ENCODE peak calls at places on chromosome X, in ten cellular contexts. One of them, this sample, is unnamed.

GRCh38 chrX:108399427-108400165 is 38.6 kb downstream of the COL4A6 start:
- DNase-seq in ovary: no peak
- DNase-seq in iris pigment epithelial cell: peak
- DNase-seq in astrocyte of the spinal cord: no peak
- DNase-seq in psoas muscle: no peak
- DNase-seq in mesenteric fat pad: no peak
- DNase-seq in NCI-H524: no peak
- DNase-seq in HuH-7: no peak
- DNase-seq in stimulated activated CD4-positive, alpha-beta T cell treated with anti-CD3 and anti-CD28 coated beads, TNF-alpha, amount 100 ng/mL, for 24 hours: no peak
- DNase-seq in NCI-H1436 treated with DMSO at 0.1 percent for 48 hours: no peak
- DNase-seq in this sample: no peak

GRCh38 chrX:113759422-113759821 is 824.5 kb upstream of the HTR2C start:
- DNase-seq in ovary: no peak
- DNase-seq in iris pigment epithelial cell: no peak
- DNase-seq in astrocyte of the spinal cord: no peak
- DNase-seq in psoas muscle: no peak
- DNase-seq in mesenteric fat pad: no peak
- DNase-seq in NCI-H524: no peak
- DNase-seq in HuH-7: no peak
- DNase-seq in stimulated activated CD4-positive, alpha-beta T cell treated with anti-CD3 and anti-CD28 coated beads, TNF-alpha, amount 100 ng/mL, for 24 hours: no peak
- DNase-seq in NCI-H1436 treated with DMSO at 0.1 percent for 48 hours: no peak
- DNase-seq in this sample: no peak

GRCh38 chrX:21656587-21657317 is 1.4 kb downstream of the KLHL34 start:
- DNase-seq in ovary: no peak
- DNase-seq in iris pigment epithelial cell: no peak
- DNase-seq in astrocyte of the spinal cord: no peak
- DNase-seq in psoas muscle: no peak
- DNase-seq in mesenteric fat pad: no peak
- DNase-seq in NCI-H524: no peak
- DNase-seq in HuH-7: no peak
- DNase-seq in stimulated activated CD4-positive, alpha-beta T cell treated with anti-CD3 and anti-CD28 coated beads, TNF-alpha, amount 100 ng/mL, for 24 hours: no peak
- DNase-seq in NCI-H1436 treated with DMSO at 0.1 percent for 48 hours: no peak
- DNase-seq in this sample: no peak

GRCh38 chrX:13816899-13817298 is at the start of gene GPM6B:
- DNase-seq in ovary: no peak
- DNase-seq in iris pigment epithelial cell: no peak
- DNase-seq in astrocyte of the spinal cord: no peak
- DNase-seq in psoas muscle: no peak
- DNase-seq in mesenteric fat pad: no peak
- DNase-seq in NCI-H524: peak
- DNase-seq in HuH-7: no peak
- DNase-seq in stimulated activated CD4-positive, alpha-beta T cell treated with anti-CD3 and anti-CD28 coated beads, TNF-alpha, amount 100 ng/mL, for 24 hours: no peak
- DNase-seq in NCI-H1436 treated with DMSO at 0.1 percent for 48 hours: no peak
- DNase-seq in this sample: no peak

GRCh38 chrX:115897956-115898355 is 272.6 kb upstream of the AGTR2 start:
- DNase-seq in ovary: no peak
- DNase-seq in iris pigment epithelial cell: no peak
- DNase-seq in astrocyte of the spinal cord: no peak
- DNase-seq in psoas muscle: no peak
- DNase-seq in mesenteric fat pad: no peak
- DNase-seq in NCI-H524: no peak
- DNase-seq in HuH-7: no peak
- DNase-seq in stimulated activated CD4-positive, alpha-beta T cell treated with anti-CD3 and anti-CD28 coated beads, TNF-alpha, amount 100 ng/mL, for 24 hours: no peak
- DNase-seq in NCI-H1436 treated with DMSO at 0.1 percent for 48 hours: no peak
- DNase-seq in this sample: no peak

GRCh38 chrX:20347486-20347885 is 80.8 kb upstream of the RPS6KA3 start:
- DNase-seq in ovary: no peak
- DNase-seq in iris pigment epithelial cell: peak
- DNase-seq in astrocyte of the spinal cord: no peak
- DNase-seq in psoas muscle: no peak
- DNase-seq in mesenteric fat pad: no peak
- DNase-seq in NCI-H524: no peak
- DNase-seq in HuH-7: no peak
- DNase-seq in stimulated activated CD4-positive, alpha-beta T cell treated with anti-CD3 and anti-CD28 coated beads, TNF-alpha, amount 100 ng/mL, for 24 hours: no peak
- DNase-seq in NCI-H1436 treated with DMSO at 0.1 percent for 48 hours: no peak
- DNase-seq in this sample: no peak

GRCh38 chrX:44698328-44698727 is 145.5 kb upstream of the DUSP21 start:
- DNase-seq in ovary: no peak
- DNase-seq in iris pigment epithelial cell: no peak
- DNase-seq in astrocyte of the spinal cord: no peak
- DNase-seq in psoas muscle: no peak
- DNase-seq in mesenteric fat pad: no peak
- DNase-seq in NCI-H524: no peak
- DNase-seq in HuH-7: no peak
- DNase-seq in stimulated activated CD4-positive, alpha-beta T cell treated with anti-CD3 and anti-CD28 coated beads, TNF-alpha, amount 100 ng/mL, for 24 hours: no peak
- DNase-seq in NCI-H1436 treated with DMSO at 0.1 percent for 48 hours: no peak
- DNase-seq in this sample: no peak

GRCh38 chrX:17017134-17017533 is 70.7 kb downstream of the REPS2 start:
- DNase-seq in ovary: no peak
- DNase-seq in iris pigment epithelial cell: no peak
- DNase-seq in astrocyte of the spinal cord: no peak
- DNase-seq in psoas muscle: no peak
- DNase-seq in mesenteric fat pad: no peak
- DNase-seq in NCI-H524: no peak
- DNase-seq in HuH-7: no peak
- DNase-seq in stimulated activated CD4-positive, alpha-beta T cell treated with anti-CD3 and anti-CD28 coated beads, TNF-alpha, amount 100 ng/mL, for 24 hours: no peak
- DNase-seq in NCI-H1436 treated with DMSO at 0.1 percent for 48 hours: no peak
- DNase-seq in this sample: no peak

GRCh38 chrX:136816970-136817369 is 36.2 kb upstream of the ARHGEF6 start:
- DNase-seq in ovary: no peak
- DNase-seq in iris pigment epithelial cell: peak
- DNase-seq in astrocyte of the spinal cord: peak
- DNase-seq in psoas muscle: no peak
- DNase-seq in mesenteric fat pad: no peak
- DNase-seq in NCI-H524: no peak
- DNase-seq in HuH-7: no peak
- DNase-seq in stimulated activated CD4-positive, alpha-beta T cell treated with anti-CD3 and anti-CD28 coated beads, TNF-alpha, amount 100 ng/mL, for 24 hours: no peak
- DNase-seq in NCI-H1436 treated with DMSO at 0.1 percent for 48 hours: no peak
- DNase-seq in this sample: no peak

GRCh38 chrX:21958888-21959287 is 18.4 kb downstream of the SMS start:
- DNase-seq in ovary: no peak
- DNase-seq in iris pigment epithelial cell: peak
- DNase-seq in astrocyte of the spinal cord: no peak
- DNase-seq in psoas muscle: no peak
- DNase-seq in mesenteric fat pad: no peak
- DNase-seq in NCI-H524: peak
- DNase-seq in HuH-7: no peak
- DNase-seq in stimulated activated CD4-positive, alpha-beta T cell treated with anti-CD3 and anti-CD28 coated beads, TNF-alpha, amount 100 ng/mL, for 24 hours: no peak
- DNase-seq in NCI-H1436 treated with DMSO at 0.1 percent for 48 hours: no peak
- DNase-seq in this sample: no peak

GRCh38 chrX:40108084-40108958 is 10.6 kb upstream of the BCOR start:
- DNase-seq in ovary: peak
- DNase-seq in iris pigment epithelial cell: peak
- DNase-seq in astrocyte of the spinal cord: peak
- DNase-seq in psoas muscle: peak
- DNase-seq in mesenteric fat pad: no peak
- DNase-seq in NCI-H524: peak
- DNase-seq in HuH-7: peak
- DNase-seq in stimulated activated CD4-positive, alpha-beta T cell treated with anti-CD3 and anti-CD28 coated beads, TNF-alpha, amount 100 ng/mL, for 24 hours: no peak
- DNase-seq in NCI-H1436 treated with DMSO at 0.1 percent for 48 hours: no peak
- DNase-seq in this sample: peak

GRCh38 chrX:106751407-106751806 is 24.9 kb downstream of the RNF128 start:
- DNase-seq in ovary: no peak
- DNase-seq in iris pigment epithelial cell: no peak
- DNase-seq in astrocyte of the spinal cord: no peak
- DNase-seq in psoas muscle: no peak
- DNase-seq in mesenteric fat pad: no peak
- DNase-seq in NCI-H524: no peak
- DNase-seq in HuH-7: no peak
- DNase-seq in stimulated activated CD4-positive, alpha-beta T cell treated with anti-CD3 and anti-CD28 coated beads, TNF-alpha, amount 100 ng/mL, for 24 hours: no peak
- DNase-seq in NCI-H1436 treated with DMSO at 0.1 percent for 48 hours: no peak
- DNase-seq in this sample: no peak

GRCh38 chrX:101744085-101744484 is 84.4 kb upstream of the ARMCX2 start:
- DNase-seq in ovary: no peak
- DNase-seq in iris pigment epithelial cell: peak
- DNase-seq in astrocyte of the spinal cord: peak
- DNase-seq in psoas muscle: no peak
- DNase-seq in mesenteric fat pad: no peak
- DNase-seq in NCI-H524: no peak
- DNase-seq in HuH-7: no peak
- DNase-seq in stimulated activated CD4-positive, alpha-beta T cell treated with anti-CD3 and anti-CD28 coated beads, TNF-alpha, amount 100 ng/mL, for 24 hours: no peak
- DNase-seq in NCI-H1436 treated with DMSO at 0.1 percent for 48 hours: no peak
- DNase-seq in this sample: no peak

This sample was measured in HEK293T.